ENCODE peak calls at places on chromosomes 12 and 14, in six cellular contexts. L, D, H, X, T and C are unnamed samples.
A peak's percentile ranks its signal among the peaks of the same experiment; 100 is the strongest.

GRCh38 chr12:70638639-70639349 is 1.6 kb upstream of the PTPRB start:
- DNase-seq in L (no peak), D (no peak), X (no peak), T (no peak), H (no peak), C (no peak)

GRCh38 chr14:80325688-80326087 is 114.4 kb upstream of the DIO2 start:
- DNase-seq in X (no peak), D (no peak), H (no peak), T (no peak), L (no peak), C (no peak)

GRCh38 chr12:12449533-12450025 is 92.7 kb downstream of the BORCS5 start:
- DNase-seq in L (no peak), T (no peak), H (no peak), D (no peak), X (no peak), C (no peak)

GRCh38 chr12:110689002-110689600 is at the start of gene HVCN1:
- DNase-seq in D (peak; percentile 57), X (peak; percentile 33), T (peak; percentile 62), H (no peak), L (peak; percentile 72), C (peak; percentile 53)

GRCh38 chr12:100895197-100895596 is 100.6 kb downstream of the ANO4 start:
- DNase-seq in H (no peak), D (no peak), X (no peak), L (no peak), T (no peak), C (no peak)

GRCh38 chr14:70726651-70727375 is 82.5 kb downstream of the MAP3K9 start:
- DNase-seq in X (no peak), T (no peak), D (no peak), L (no peak), H (no peak), C (no peak)

GRCh38 chr12:6967548-6968100 is 2.8 kb downstream of the PHB2 start:
- DNase-seq in D (no peak), X (no peak), L (no peak), H (no peak), T (no peak), C (no peak)

GRCh38 chr14:52686176-52686575 is 9.2 kb downstream of the ERO1A start:
- DNase-seq in D (no peak), H (no peak), X (no peak), T (no peak), L (no peak), C (no peak)

GRCh38 chr12:121799842-121800693 is 3.7 kb upstream of the SETD1B start:
- DNase-seq in L (peak; percentile 91), X (peak; percentile 56), T (peak; percentile 87), D (no peak), H (no peak), C (no peak)

GRCh38 chr12:132908145-132909029 is 21.0 kb upstream of the CHFR start:
- DNase-seq in T (peak; percentile 97), H (peak; percentile 99), X (peak; percentile 89), L (peak; percentile 98), D (peak; percentile 97), C (peak; percentile 87)

GRCh38 chr12:102971227-102971626 is 13.8 kb downstream of the ASCL1 start:
- DNase-seq in X (no peak), D (no peak), L (no peak), T (no peak), H (no peak), C (no peak)

GRCh38 chr12:121514184-121514742 is 66.6 kb downstream of the KDM2B start:
- DNase-seq in L (no peak), X (peak; percentile 17), D (no peak), T (no peak), H (no peak), C (no peak)

GRCh38 chr14:55581011-55581806 is 1.2 kb downstream of the KTN1 start:
- DNase-seq in D (no peak), H (no peak), T (peak; percentile 48), X (peak; percentile 43), L (peak; percentile 63), C (peak; percentile 46)

GRCh38 chr14:88417594-88417993 is 32.1 kb downstream of the SPATA7 start:
- DNase-seq in T (no peak), D (no peak), X (no peak), L (no peak), H (no peak), C (no peak)

GRCh38 chr14:101590062-101590461 is 28.8 kb downstream of the DIO3 start:
- DNase-seq in L (no peak), D (no peak), H (no peak), T (no peak), X (no peak), C (no peak)

GRCh38 chr14:24659916-24660570 is 26.1 kb upstream of the GZMB start:
- DNase-seq in L (no peak), T (no peak), H (no peak), X (no peak), D (no peak), C (no peak)

GRCh38 chr12:54021432-54022013 is 6.7 kb upstream of the HOXC6 start:
- DNase-seq in T (no peak), D (no peak), X (no peak), H (no peak), L (no peak), C (peak; percentile 61)

GRCh38 chr14:99378782-99379214 is 101.9 kb downstream of the SETD3 start:
- DNase-seq in X (no peak), H (no peak), L (no peak), D (no peak), T (no peak), C (no peak)